ENCODE peak calls at places on chromosome 5, in seven cellular contexts. One of them, this sample, is unnamed.

GRCh38 chr5:82421119-82421518 is 143.0 kb upstream of the RPS23 start:
- DNase-seq in GM12878: no peak
- DNase-seq in transverse colon: no peak
- DNase-seq in Peyer's patch: no peak
- DNase-seq in lower lobe of right lung: no peak
- DNase-seq in fibroblast of lung: peak; percentile 88
- DNase-seq in epithelial cell of esophagus: peak; percentile 92
- DNase-seq in this sample: peak; percentile 80

GRCh38 chr5:149135536-149136201 is 5.6 kb upstream of the ABLIM3 start:
- DNase-seq in GM12878: no peak
- DNase-seq in transverse colon: no peak
- DNase-seq in Peyer's patch: no peak
- DNase-seq in lower lobe of right lung: no peak
- DNase-seq in fibroblast of lung: peak; percentile 97
- DNase-seq in epithelial cell of esophagus: peak; percentile 53
- DNase-seq in this sample: peak; percentile 83

GRCh38 chr5:124663101-124663506 is 83.3 kb downstream of the ZNF608 start:
- DNase-seq in GM12878: no peak
- DNase-seq in transverse colon: no peak
- DNase-seq in Peyer's patch: no peak
- DNase-seq in lower lobe of right lung: no peak
- DNase-seq in fibroblast of lung: no peak
- DNase-seq in epithelial cell of esophagus: peak; percentile 58
- DNase-seq in this sample: no peak

GRCh38 chr5:62606878-62607277 is 28.3 kb downstream of the LRRC70 start:
- DNase-seq in GM12878: no peak
- DNase-seq in transverse colon: no peak
- DNase-seq in Peyer's patch: no peak
- DNase-seq in lower lobe of right lung: no peak
- DNase-seq in fibroblast of lung: no peak
- DNase-seq in epithelial cell of esophagus: no peak
- DNase-seq in this sample: peak; percentile 13

GRCh38 chr5:64451551-64451950 is 54.3 kb upstream of the RGS7BP start:
- DNase-seq in GM12878: no peak
- DNase-seq in transverse colon: no peak
- DNase-seq in Peyer's patch: no peak
- DNase-seq in lower lobe of right lung: no peak
- DNase-seq in fibroblast of lung: no peak
- DNase-seq in epithelial cell of esophagus: no peak
- DNase-seq in this sample: no peak

GRCh38 chr5:111172504-111172903 is 51.7 kb upstream of the CAMK4 start:
- DNase-seq in GM12878: no peak
- DNase-seq in transverse colon: no peak
- DNase-seq in Peyer's patch: no peak
- DNase-seq in lower lobe of right lung: no peak
- DNase-seq in fibroblast of lung: no peak
- DNase-seq in epithelial cell of esophagus: peak; percentile 9
- DNase-seq in this sample: no peak

GRCh38 chr5:2757563-2758311 is 6.3 kb upstream of the IRX2 start:
- DNase-seq in GM12878: no peak
- DNase-seq in transverse colon: no peak
- DNase-seq in Peyer's patch: no peak
- DNase-seq in lower lobe of right lung: peak; percentile 77
- DNase-seq in fibroblast of lung: no peak
- DNase-seq in epithelial cell of esophagus: peak; percentile 100
- DNase-seq in this sample: peak; percentile 60

GRCh38 chr5:136132087-136132486 is 558 bp upstream of the SMAD5 start:
- DNase-seq in GM12878: no peak
- DNase-seq in transverse colon: peak; percentile 23
- DNase-seq in Peyer's patch: peak; percentile 21
- DNase-seq in lower lobe of right lung: no peak
- DNase-seq in fibroblast of lung: no peak
- DNase-seq in epithelial cell of esophagus: no peak
- DNase-seq in this sample: no peak

GRCh38 chr5:65483474-65484346 is 2.0 kb upstream of the ADAMTS6 start:
- DNase-seq in GM12878: peak; percentile 36
- DNase-seq in transverse colon: no peak
- DNase-seq in Peyer's patch: no peak
- DNase-seq in lower lobe of right lung: no peak
- DNase-seq in fibroblast of lung: peak; percentile 90
- DNase-seq in epithelial cell of esophagus: peak; percentile 73
- DNase-seq in this sample: peak; percentile 85

GRCh38 chr5:172133359-172134029 is 54.5 kb downstream of the STK10 start:
- DNase-seq in GM12878: no peak
- DNase-seq in transverse colon: no peak
- DNase-seq in Peyer's patch: no peak
- DNase-seq in lower lobe of right lung: peak; percentile 81
- DNase-seq in fibroblast of lung: peak; percentile 64
- DNase-seq in epithelial cell of esophagus: peak; percentile 99
- DNase-seq in this sample: peak; percentile 95

GRCh38 chr5:177356756-177357458 is 817 bp upstream of the RGS14 start:
- DNase-seq in GM12878: no peak
- DNase-seq in transverse colon: no peak
- DNase-seq in Peyer's patch: no peak
- DNase-seq in lower lobe of right lung: no peak
- DNase-seq in fibroblast of lung: no peak
- DNase-seq in epithelial cell of esophagus: no peak
- DNase-seq in this sample: no peak

GRCh38 chr5:114308017-114308416 is 53.9 kb upstream of the KCNN2 start:
- DNase-seq in GM12878: no peak
- DNase-seq in transverse colon: no peak
- DNase-seq in Peyer's patch: no peak
- DNase-seq in lower lobe of right lung: no peak
- DNase-seq in fibroblast of lung: no peak
- DNase-seq in epithelial cell of esophagus: no peak
- DNase-seq in this sample: no peak

GRCh38 chr5:135094339-135095051 is 60.5 kb upstream of the PITX1 start:
- DNase-seq in GM12878: no peak
- DNase-seq in transverse colon: no peak
- DNase-seq in Peyer's patch: no peak
- DNase-seq in lower lobe of right lung: no peak
- DNase-seq in fibroblast of lung: no peak
- DNase-seq in epithelial cell of esophagus: no peak
- DNase-seq in this sample: no peak

GRCh38 chr5:133114933-133115310 is 63.1 kb downstream of the HSPA4 start:
- DNase-seq in GM12878: no peak
- DNase-seq in transverse colon: no peak
- DNase-seq in Peyer's patch: no peak
- DNase-seq in lower lobe of right lung: no peak
- DNase-seq in fibroblast of lung: no peak
- DNase-seq in epithelial cell of esophagus: no peak
- DNase-seq in this sample: no peak

GRCh38 chr5:146007270-146007669 is 70.9 kb downstream of the SH3RF2 start:
- DNase-seq in GM12878: no peak
- DNase-seq in transverse colon: no peak
- DNase-seq in Peyer's patch: no peak
- DNase-seq in lower lobe of right lung: no peak
- DNase-seq in fibroblast of lung: no peak
- DNase-seq in epithelial cell of esophagus: no peak
- DNase-seq in this sample: peak; percentile 17

GRCh38 chr5:28346696-28347095 is 1308.3 kb upstream of the CDH9 start:
- DNase-seq in GM12878: no peak
- DNase-seq in transverse colon: no peak
- DNase-seq in Peyer's patch: no peak
- DNase-seq in lower lobe of right lung: no peak
- DNase-seq in fibroblast of lung: no peak
- DNase-seq in epithelial cell of esophagus: no peak
- DNase-seq in this sample: no peak

GRCh38 chr5:28344803-28345433 is 1306.5 kb upstream of the CDH9 start:
- DNase-seq in GM12878: peak; percentile 0
- DNase-seq in transverse colon: no peak
- DNase-seq in Peyer's patch: no peak
- DNase-seq in lower lobe of right lung: no peak
- DNase-seq in fibroblast of lung: no peak
- DNase-seq in epithelial cell of esophagus: peak; percentile 77
- DNase-seq in this sample: peak; percentile 10
- TF ChIP-seq CTCF in GM12878: peak; percentile 54
- TF ChIP-seq CTCF in transverse colon: no peak
- TF ChIP-seq CTCF in Peyer's patch: no peak
- TF ChIP-seq CTCF in lower lobe of right lung: peak; percentile 47
- TF ChIP-seq CTCF in fibroblast of lung: no peak
- TF ChIP-seq CTCF in epithelial cell of esophagus: peak; percentile 69
- TF ChIP-seq CTCF in this sample: no peak

GRCh38 chr5:141330299-141331080 is at the start of gene PCDHGA1:
- DNase-seq in GM12878: no peak
- DNase-seq in transverse colon: no peak
- DNase-seq in Peyer's patch: peak; percentile 25
- DNase-seq in lower lobe of right lung: no peak
- DNase-seq in fibroblast of lung: peak; percentile 67
- DNase-seq in epithelial cell of esophagus: peak; percentile 46
- DNase-seq in this sample: peak; percentile 67
- H3K4me3 ChIP-seq in GM12878: peak within 1 kb of the TSS; percentile 8
- H3K4me3 ChIP-seq in transverse colon: no peak within 1 kb of the TSS
- H3K4me3 ChIP-seq in Peyer's patch: no peak within 1 kb of the TSS
- H3K4me3 ChIP-seq in lower lobe of right lung: no peak within 1 kb of the TSS
- H3K4me3 ChIP-seq in fibroblast of lung: peak within 1 kb of the TSS; percentile 57
- H3K4me3 ChIP-seq in epithelial cell of esophagus: no peak within 1 kb of the TSS
- H3K4me3 ChIP-seq in this sample: peak within 1 kb of the TSS; percentile 50

DNA sequence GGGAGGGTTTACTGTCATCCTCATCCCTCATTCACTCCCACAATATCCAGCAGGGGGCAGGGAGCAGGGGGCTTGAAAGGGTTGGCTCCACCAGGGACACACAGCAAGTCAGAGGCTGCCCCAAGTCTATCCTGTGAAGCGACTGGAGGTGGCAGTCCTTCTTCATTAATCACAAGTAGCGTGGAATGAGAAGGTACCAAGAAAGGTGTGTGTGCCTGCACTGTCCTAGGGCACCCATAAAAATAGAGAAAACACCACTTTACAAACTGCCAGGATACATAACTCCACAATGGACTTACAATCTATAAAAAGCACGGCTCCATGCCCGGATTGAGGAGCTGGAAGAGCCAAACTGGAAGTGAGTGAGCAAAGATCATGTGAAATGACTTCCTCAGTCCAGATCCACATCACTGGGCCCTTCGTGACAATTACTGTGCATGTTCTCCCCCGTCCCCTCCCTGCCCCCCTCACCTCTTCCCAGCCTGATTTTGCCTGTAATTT is 183.9 kb downstream of the SLIT3 start:
- DNase-seq in GM12878: no peak
- DNase-seq in transverse colon: no peak
- DNase-seq in Peyer's patch: no peak
- DNase-seq in lower lobe of right lung: no peak
- DNase-seq in fibroblast of lung: no peak
- DNase-seq in epithelial cell of esophagus: no peak
- DNase-seq in this sample: no peak
- TF ChIP-seq CTCF in GM12878: no peak
- TF ChIP-seq CTCF in transverse colon: no peak
- TF ChIP-seq CTCF in Peyer's patch: no peak
- TF ChIP-seq CTCF in lower lobe of right lung: no peak
- TF ChIP-seq CTCF in fibroblast of lung: no peak
- TF ChIP-seq CTCF in epithelial cell of esophagus: no peak
- TF ChIP-seq CTCF in this sample: no peak

GRCh38 chr5:54309237-54309636 is 1.1 kb downstream of the ARL15 start:
- DNase-seq in GM12878: no peak
- DNase-seq in transverse colon: no peak
- DNase-seq in Peyer's patch: no peak
- DNase-seq in lower lobe of right lung: no peak
- DNase-seq in fibroblast of lung: peak; percentile 23
- DNase-seq in epithelial cell of esophagus: peak; percentile 19
- DNase-seq in this sample: no peak
- H3K4me3 ChIP-seq in GM12878: peak overlapping the region; percentile 90
- H3K4me3 ChIP-seq in transverse colon: peak overlapping the region; percentile 80
- H3K4me3 ChIP-seq in Peyer's patch: peak overlapping the region; percentile 95
- H3K4me3 ChIP-seq in lower lobe of right lung: peak overlapping the region; percentile 86
- H3K4me3 ChIP-seq in fibroblast of lung: peak overlapping the region; percentile 83
- H3K4me3 ChIP-seq in epithelial cell of esophagus: peak overlapping the region; percentile 88
- H3K4me3 ChIP-seq in this sample: peak overlapping the region; percentile 91

GRCh38 chr5:87541033-87541432 is 128.3 kb upstream of the CCNH start:
- DNase-seq in GM12878: no peak
- DNase-seq in transverse colon: peak; percentile 36
- DNase-seq in Peyer's patch: peak; percentile 28
- DNase-seq in lower lobe of right lung: no peak
- DNase-seq in fibroblast of lung: peak; percentile 14
- DNase-seq in epithelial cell of esophagus: peak; percentile 69
- DNase-seq in this sample: peak; percentile 12
- TF ChIP-seq CTCF in GM12878: peak; percentile 1
- TF ChIP-seq CTCF in transverse colon: no peak
- TF ChIP-seq CTCF in Peyer's patch: no peak
- TF ChIP-seq CTCF in lower lobe of right lung: no peak
- TF ChIP-seq CTCF in fibroblast of lung: no peak
- TF ChIP-seq CTCF in epithelial cell of esophagus: peak; percentile 24
- TF ChIP-seq CTCF in this sample: no peak

DNA sequence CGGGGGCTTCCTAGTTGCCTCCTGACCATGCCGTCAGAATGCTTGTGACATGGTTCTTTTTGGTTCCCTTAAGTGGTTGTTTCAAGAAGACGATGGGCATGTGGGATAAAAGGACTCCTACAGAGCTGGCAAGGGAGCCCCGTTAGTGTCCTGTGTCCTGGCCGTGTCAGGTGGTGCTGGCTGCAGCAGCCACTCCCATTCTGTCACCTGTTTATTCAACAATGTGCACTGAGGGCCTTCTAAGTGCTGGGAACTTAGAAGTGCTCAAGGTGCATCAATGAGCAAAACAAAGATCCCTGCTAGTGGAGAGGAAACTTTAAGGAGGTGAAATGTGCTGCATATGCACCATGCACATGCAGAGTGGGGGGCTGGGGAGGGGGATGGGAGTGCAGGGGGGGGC is 19.6 kb downstream of the LCP2 start:
- DNase-seq in GM12878: no peak
- DNase-seq in transverse colon: no peak
- DNase-seq in Peyer's patch: no peak
- DNase-seq in lower lobe of right lung: no peak
- DNase-seq in fibroblast of lung: no peak
- DNase-seq in epithelial cell of esophagus: no peak
- DNase-seq in this sample: no peak
- H3K4me3 ChIP-seq in GM12878: peak overlapping the region; percentile 19
- H3K4me3 ChIP-seq in transverse colon: no peak overlapping the region
- H3K4me3 ChIP-seq in Peyer's patch: no peak overlapping the region
- H3K4me3 ChIP-seq in lower lobe of right lung: no peak overlapping the region
- H3K4me3 ChIP-seq in fibroblast of lung: no peak overlapping the region
- H3K4me3 ChIP-seq in epithelial cell of esophagus: no peak overlapping the region
- H3K4me3 ChIP-seq in this sample: no peak overlapping the region